ENCODE peak calls at places on chromosomes 3 and 15, in ten cellular contexts. P is AG09309; A is left ventricle myocardium inferior; T is IMR-90; U is T47D; S is CD8-positive, alpha-beta T cell; X is NCI-H1092; V is AG10803; I is Peyer's patch; C is nephron progenitor cell. R is an unnamed sample.

GRCh38 chr3:54356299-54357037 is 234.1 kb downstream of the CACNA2D3 start:
- DNase-seq in X (no peak), V (peak), A (peak), S (no peak), P (no peak), T (no peak), I (no peak), U (peak), C (no peak), R (no peak)

GRCh38 chr3:121839962-121840361 is 5.0 kb downstream of the EAF2 start:
- DNase-seq in T (no peak), A (no peak), S (no peak), I (no peak), V (no peak), U (no peak), P (no peak), C (no peak), X (no peak), R (no peak)

GRCh38 chr3:183210862-183211341 is 42.2 kb upstream of the B3GNT5 start:
- DNase-seq in C (no peak), A (no peak), V (no peak), T (no peak), P (no peak), S (no peak), X (no peak), U (no peak), I (no peak), R (no peak)

GRCh38 chr15:80204231-80204630 is 47.8 kb downstream of the CTXND1 start:
- DNase-seq in S (no peak), P (no peak), T (no peak), C (no peak), I (no peak), A (no peak), U (no peak), X (no peak), V (no peak), R (no peak)

GRCh38 chr15:73752817-73753214 is 335 bp downstream of the INSYN1 start:
- DNase-seq in P (no peak), C (peak), T (no peak), I (no peak), V (no peak), X (no peak), S (no peak), U (peak), A (no peak), R (no peak)

GRCh38 chr15:36882487-36883108 is 217.8 kb downstream of the MEIS2 start:
- DNase-seq in S (no peak), U (peak), P (no peak), V (no peak), I (no peak), C (peak), T (no peak), X (no peak), A (peak), R (no peak)

GRCh38 chr3:81643721-81644120 is 117.7 kb downstream of the GBE1 start:
- DNase-seq in S (no peak), I (no peak), A (no peak), P (peak), X (peak), C (no peak), U (peak), T (peak), V (peak), R (no peak)

GRCh38 chr15:73773428-73773827 is 20.3 kb upstream of the INSYN1 start:
- DNase-seq in I (no peak), V (no peak), X (no peak), U (no peak), C (no peak), T (no peak), P (no peak), S (no peak), A (no peak), R (no peak)

GRCh38 chr3:153970735-153971347 is 150.3 kb upstream of the ARHGEF26 start:
- DNase-seq in T (peak), X (no peak), U (peak), P (no peak), S (no peak), C (no peak), V (peak), A (no peak), I (no peak), R (peak)

GRCh38 chr3:127375151-127375937 is 87.5 kb upstream of the PRR20G start:
- DNase-seq in I (no peak), V (no peak), P (no peak), U (no peak), S (no peak), T (no peak), X (no peak), C (no peak), A (peak), R (no peak)

GRCh38 chr15:100994597-100995446 is 75.7 kb downstream of the LRRK1 start:
- DNase-seq in A (no peak), P (no peak), U (no peak), T (no peak), C (no peak), I (no peak), S (no peak), X (no peak), V (no peak), R (no peak)

GRCh38 chr15:71443538-71443937 is 328.3 kb downstream of the THSD4 start:
- DNase-seq in V (peak), X (peak), U (peak), S (no peak), A (peak), I (peak), P (no peak), T (peak), C (peak), R (peak)

GRCh38 chr3:14484741-14485140 is 55.4 kb downstream of the GRIP2 start:
- DNase-seq in I (no peak), U (no peak), S (no peak), V (no peak), P (no peak), X (no peak), A (no peak), C (no peak), T (no peak), R (no peak)

GRCh38 chr3:31813197-31813596 is 167.9 kb downstream of the OSBPL10 start:
- DNase-seq in A (no peak), X (no peak), I (no peak), S (no peak), U (no peak), T (no peak), C (no peak), P (no peak), V (no peak), R (no peak)

GRCh38 chr15:61659571-61660190 is 400.6 kb downstream of the VPS13C start:
- DNase-seq in A (no peak), S (no peak), I (no peak), T (no peak), P (no peak), X (no peak), C (no peak), U (no peak), V (peak), R (no peak)

GRCh38 chr3:184562875-184563568 is 1.4 kb downstream of the EPHB3 start:
- DNase-seq in U (peak), I (no peak), A (no peak), S (no peak), C (peak), V (peak), P (no peak), X (peak), T (peak), R (no peak)

GRCh38 chr3:19934098-19934566 is at the start of gene EFHB:
- DNase-seq in T (peak), X (peak), I (peak), P (no peak), C (peak), S (no peak), U (peak), V (peak), A (peak), R (peak)

GRCh38 chr3:46565113-46565490 is 1.0 kb downstream of the LRRC2 start:
- DNase-seq in I (no peak), U (no peak), P (no peak), X (no peak), V (no peak), T (no peak), A (peak), S (no peak), C (no peak), R (no peak)

GRCh38 chr3:39189648-39190269 is 2.6 kb downstream of the XIRP1 start:
- DNase-seq in I (peak), X (peak), U (peak), S (peak), A (no peak), C (peak), P (no peak), V (peak), T (peak), R (peak)

R was measured in NCI-H2081.